ENCODE peak calls at places on chromosome 12, in four cellular contexts. B is lung; S is CD8-positive, alpha-beta memory T cell; Y is NT2/D1. R is an unnamed sample.

GRCh38 chr12:15979096-15980091 is 68.3 kb downstream of the DERA start:
- DNase-seq in S (no peak), Y (peak; percentile 27), B (no peak), R (no peak)

GRCh38 chr12:56574210-56574609 is 52.6 kb downstream of the RBMS2 start:
- DNase-seq in S (no peak), Y (no peak), B (no peak), R (no peak)

GRCh38 chr12:86256169-86256568 is at the start of gene MGAT4C:
- DNase-seq in S (no peak), Y (no peak), B (no peak), R (no peak)

GRCh38 chr12:82121545-82121944 is 236.6 kb downstream of the CCDC59 start:
- DNase-seq in B (no peak), S (no peak), Y (no peak), R (no peak)

GRCh38 chr12:129911437-129912049 is 7.7 kb upstream of the TMEM132D start:
- DNase-seq in Y (no peak), B (no peak), S (no peak), R (peak; percentile 37)

GRCh38 chr12:3195859-3196483 is 118.8 kb downstream of the TSPAN9 start:
- DNase-seq in S (no peak), B (no peak), Y (no peak), R (no peak)

GRCh38 chr12:51622564-51622963 is 31.5 kb downstream of the SCN8A start:
- DNase-seq in B (no peak), Y (no peak), S (no peak), R (no peak)

GRCh38 chr12:113439606-113440030 is 17.4 kb downstream of the SDSL start:
- DNase-seq in Y (peak; percentile 78), B (no peak), S (no peak), R (peak; percentile 27)

GRCh38 chr12:89328483-89329030 is 23.7 kb downstream of the DUSP6 start:
- DNase-seq in B (no peak), S (no peak), Y (no peak), R (no peak)

GRCh38 chr12:42564540-42564939 is 25.0 kb downstream of the PRICKLE1 start:
- DNase-seq in B (no peak), Y (no peak), S (no peak), R (no peak)

GRCh38 chr12:1629338-1630080 is 478 bp downstream of the WNT5B start:
- DNase-seq in B (no peak), S (no peak), Y (no peak), R (no peak)

GRCh38 chr12:54279632-54280400 is at the start of gene CBX5:
- DNase-seq in Y (peak; percentile 97), S (peak; percentile 99), B (peak; percentile 99), R (peak; percentile 100)

GRCh38 chr12:10540776-10541205 is 35.1 kb downstream of the EIF2S3B start:
- DNase-seq in B (no peak), S (no peak), Y (no peak), R (no peak)

GRCh38 chr12:29893002-29893401 is 109.3 kb upstream of the TMTC1 start:
- DNase-seq in S (no peak), Y (no peak), B (no peak), R (no peak)

GRCh38 chr12:47377414-47378221 is 297.9 kb upstream of the AMIGO2 start:
- DNase-seq in S (no peak), B (peak; percentile 67), Y (no peak), R (peak; percentile 88)

GRCh38 chr12:4120316-4120920 is 153.1 kb upstream of the CCND2 start:
- DNase-seq in Y (no peak), S (no peak), B (no peak), R (no peak)

GRCh38 chr12:3698218-3698974 is 54.5 kb downstream of the CRACR2A start:
- DNase-seq in Y (no peak), B (no peak), S (no peak), R (no peak)

GRCh38 chr12:3973939-3974644 is 100.9 kb upstream of the PARP11 start:
- DNase-seq in B (no peak), S (no peak), Y (no peak), R (no peak)

GRCh38 chr12:110403975-110404675 is 617 bp upstream of the ANAPC7 start:
- DNase-seq in S (peak; percentile 66), B (peak; percentile 73), Y (peak; percentile 44), R (peak; percentile 66)

GRCh38 chr12:128069359-128069997 is 197.5 kb upstream of the TMEM132C start:
- DNase-seq in S (no peak), Y (peak; percentile 68), B (no peak), R (no peak)

GRCh38 chr12:108419949-108420348 is 80.8 kb upstream of the CMKLR1 start:
- DNase-seq in S (no peak), Y (no peak), B (no peak), R (no peak)

GRCh38 chr12:57836442-57837375 is 9.8 kb downstream of the CTDSP2 start:
- DNase-seq in B (peak; percentile 64), Y (no peak), S (no peak), R (peak; percentile 48)

GRCh38 chr12:125193798-125194562 is 128.7 kb downstream of the AACS start:
- DNase-seq in Y (no peak), B (no peak), S (no peak), R (no peak)

GRCh38 chr12:118034429-118035193 is 18.1 kb downstream of the RFC5 start:
- DNase-seq in S (no peak), B (no peak), Y (no peak), R (no peak)

GRCh38 chr12:93128332-93128707 is 199.2 kb upstream of the EEA1 start:
- DNase-seq in S (no peak), Y (no peak), B (peak; percentile 47), R (peak; percentile 13)

GRCh38 chr12:47672068-47672467 is 33.8 kb downstream of the RPAP3 start:
- DNase-seq in S (no peak), B (no peak), Y (no peak), R (no peak)

GRCh38 chr12:64450711-64451486 is 1.0 kb upstream of the TBK1 start:
- DNase-seq in Y (no peak), B (no peak), S (no peak), R (no peak)

GRCh38 chr12:76290963-76291859 is 57.0 kb downstream of the BBS10 start:
- DNase-seq in Y (no peak), B (no peak), S (no peak), R (no peak)

GRCh38 chr12:53078425-53079225 is 565 bp downstream of the SPRYD3 start:
- DNase-seq in B (no peak), Y (no peak), S (peak; percentile 20), R (peak; percentile 85)

GRCh38 chr12:8054821-8055220 is 11.3 kb downstream of the C3AR1 start:
- DNase-seq in Y (no peak), B (no peak), S (no peak), R (no peak)

GRCh38 chr12:52703878-52704277 is 554 bp upstream of the KRT77 start:
- DNase-seq in S (no peak), Y (no peak), B (no peak), R (no peak)

GRCh38 chr12:92908108-92908507 is 21.0 kb downstream of the EEA1 start:
- DNase-seq in Y (no peak), B (no peak), S (no peak), R (no peak)

GRCh38 chr12:51351913-51352532 is 5.5 kb upstream of the CELA1 start:
- DNase-seq in Y (peak; percentile 84), B (peak; percentile 37), S (no peak), R (peak; percentile 64)

GRCh38 chr12:14264777-14265176 is 100.7 kb upstream of the ATF7IP start:
- DNase-seq in S (no peak), Y (no peak), B (no peak), R (no peak)

GRCh38 chr12:131818821-131819585 is 9.2 kb upstream of the MMP17 start:
- DNase-seq in B (no peak), Y (no peak), S (no peak), R (no peak)

GRCh38 chr12:60398547-60398946 is 802.7 kb downstream of the SLC16A7 start:
- DNase-seq in Y (no peak), S (no peak), B (no peak), R (no peak)

GRCh38 chr12:80491176-80491575 is 47.1 kb downstream of the PTPRQ start:
- DNase-seq in S (no peak), B (no peak), Y (no peak), R (no peak)

GRCh38 chr12:49052451-49053208 is 8.0 kb downstream of the KMT2D start:
- DNase-seq in S (no peak), B (no peak), Y (no peak), R (no peak)
- H3K36me3 ChIP-seq in S (peaks cover 72% of the 10 kb centered on the region), B (peaks cover 68% of the 10 kb centered on the region), Y (peaks cover 89% of the 10 kb centered on the region), R (peaks cover 12% of the 10 kb centered on the region)

GRCh38 chr12:70365398-70365647 is 767 bp upstream of the KCNMB4 start:
- DNase-seq in B (no peak), Y (no peak), S (no peak), R (peak; percentile 8)
- H3K9me3 ChIP-seq in B (no peaks in the 10 kb centered on the region), Y (no peaks in the 10 kb centered on the region), S (no peaks in the 10 kb centered on the region), R (no peaks in the 10 kb centered on the region)

DNA sequence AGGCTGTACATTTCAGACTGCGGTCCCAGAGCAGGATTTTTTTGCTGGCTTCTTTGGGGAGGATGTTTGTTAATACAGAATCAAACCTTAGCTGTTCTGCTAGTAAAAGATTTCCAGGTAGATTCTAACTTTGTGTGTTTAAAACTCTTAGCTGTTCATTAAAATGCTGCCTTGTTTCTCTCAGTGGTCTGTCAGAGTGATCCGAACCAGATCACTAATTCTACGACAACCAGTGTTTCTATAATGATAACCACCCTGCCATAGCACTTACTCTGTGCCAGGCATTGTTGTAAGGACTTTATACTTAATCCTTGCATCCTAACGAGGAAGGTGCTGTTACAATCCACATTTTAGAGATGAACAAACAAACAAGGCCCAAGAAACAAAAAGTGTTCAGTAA is 217.3 kb downstream of the CHST11 start:
- DNase-seq in Y (no peak), S (no peak), B (no peak), R (no peak)
- H3K4me1 ChIP-seq in Y (peaks cover 10% of the 10 kb centered on the region), S (peaks cover 35% of the 10 kb centered on the region), B (peaks cover 33% of the 10 kb centered on the region), R (peaks cover 15% of the 10 kb centered on the region)

DNA sequence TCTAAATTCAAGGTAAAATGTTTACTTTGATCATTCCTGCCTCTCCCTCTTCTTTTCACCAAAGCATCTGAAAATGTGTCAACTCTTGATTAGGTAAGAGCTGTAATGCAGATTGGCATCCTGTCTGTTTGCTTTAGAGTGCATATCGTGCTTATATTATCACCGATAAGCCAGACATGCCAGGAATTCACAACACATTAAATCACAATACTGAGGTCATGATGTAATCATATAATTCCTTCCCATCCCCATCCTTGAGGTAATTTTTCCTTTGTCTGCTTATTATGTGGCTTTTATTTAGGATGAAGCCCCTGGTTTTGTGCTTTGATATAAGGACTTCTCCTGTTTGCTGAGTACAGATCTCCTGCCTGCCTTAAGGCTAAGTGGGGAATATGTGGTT is 10.2 kb downstream of the DDX47 start:
- DNase-seq in B (no peak), S (no peak), Y (no peak), R (no peak)
- H3K36me3 ChIP-seq in B (peaks cover 32% of the 10 kb centered on the region), S (peaks cover 59% of the 10 kb centered on the region), Y (peaks cover 89% of the 10 kb centered on the region), R (peaks cover 41% of the 10 kb centered on the region)

GRCh38 chr12:132955094-132955932 is 793 bp downstream of the ZNF605 start:
- DNase-seq in B (peak; percentile 35), S (no peak), Y (no peak), R (peak; percentile 27)
- H3K9me3 ChIP-seq in B (peaks cover 28% of the 10 kb centered on the region), S (no peaks in the 10 kb centered on the region), Y (peaks cover 24% of the 10 kb centered on the region), R (no peaks in the 10 kb centered on the region)

R was measured in pancreas.